ENCODE peak calls at places on chromosomes 13 and 19, in four cellular contexts. One of them, this sample, is unnamed.
A peak's percentile ranks its signal among the peaks of the same experiment; 100 is the strongest.

GRCh38 chr19:33521480-33522370 is at the start of gene PEPD:
- DNase-seq in thoracic aorta: peak; percentile 64
- DNase-seq in ELF-1: peak; percentile 95
- DNase-seq in iPS-NIHi11: peak; percentile 100
- DNase-seq in this sample: peak; percentile 82

GRCh38 chr13:112124100-112124499 is 57.2 kb downstream of the SOX1 start:
- DNase-seq in ELF-1: no peak
- DNase-seq in iPS-NIHi11: no peak
- DNase-seq in thoracic aorta: no peak
- DNase-seq in this sample: no peak

GRCh38 chr13:102484329-102484728 is 82.5 kb upstream of the FGF14 start:
- DNase-seq in ELF-1: no peak
- DNase-seq in thoracic aorta: no peak
- DNase-seq in iPS-NIHi11: no peak
- DNase-seq in this sample: no peak

GRCh38 chr19:3494559-3494958 is 5.9 kb downstream of the DOHH start:
- DNase-seq in thoracic aorta: no peak
- DNase-seq in ELF-1: no peak
- DNase-seq in iPS-NIHi11: no peak
- DNase-seq in this sample: no peak

GRCh38 chr19:32351807-32352630 is 6.6 kb downstream of the ZNF507 start:
- DNase-seq in thoracic aorta: no peak
- DNase-seq in iPS-NIHi11: no peak
- DNase-seq in ELF-1: no peak
- DNase-seq in this sample: no peak

GRCh38 chr13:35818577-35819165 is 312.5 kb downstream of the DCLK1 start:
- DNase-seq in ELF-1: no peak
- DNase-seq in iPS-NIHi11: peak; percentile 38
- DNase-seq in thoracic aorta: no peak
- DNase-seq in this sample: no peak

GRCh38 chr13:51058461-51059167 is 52.5 kb downstream of the C13orf42 start:
- DNase-seq in iPS-NIHi11: no peak
- DNase-seq in thoracic aorta: no peak
- DNase-seq in ELF-1: peak; percentile 38
- DNase-seq in this sample: no peak

GRCh38 chr19:29001922-29002247 is 211.1 kb downstream of the UQCRFS1 start:
- DNase-seq in ELF-1: no peak
- DNase-seq in iPS-NIHi11: no peak
- DNase-seq in thoracic aorta: no peak
- DNase-seq in this sample: no peak

GRCh38 chr13:113032291-113032690 is 63.3 kb downstream of the MCF2L start:
- DNase-seq in ELF-1: no peak
- DNase-seq in iPS-NIHi11: no peak
- DNase-seq in thoracic aorta: no peak
- DNase-seq in this sample: no peak

GRCh38 chr13:24006520-24007248 is 109.4 kb upstream of the C1QTNF9B start:
- DNase-seq in iPS-NIHi11: no peak
- DNase-seq in thoracic aorta: no peak
- DNase-seq in ELF-1: peak; percentile 24
- DNase-seq in this sample: no peak

GRCh38 chr13:39410089-39410901 is 192.7 kb downstream of the LHFPL6 start:
- DNase-seq in ELF-1: no peak
- DNase-seq in iPS-NIHi11: no peak
- DNase-seq in thoracic aorta: no peak
- DNase-seq in this sample: no peak

GRCh38 chr13:25902946-25903345 is 148.9 kb downstream of the SHISA2 start:
- DNase-seq in thoracic aorta: no peak
- DNase-seq in iPS-NIHi11: no peak
- DNase-seq in ELF-1: no peak
- DNase-seq in this sample: no peak

GRCh38 chr13:43284162-43284561 is 260.8 kb downstream of the DNAJC15 start:
- DNase-seq in ELF-1: no peak
- DNase-seq in iPS-NIHi11: no peak
- DNase-seq in thoracic aorta: no peak
- DNase-seq in this sample: no peak

GRCh38 chr13:72170571-72170970 is 303.6 kb upstream of the DACH1 start:
- DNase-seq in thoracic aorta: no peak
- DNase-seq in iPS-NIHi11: no peak
- DNase-seq in ELF-1: no peak
- DNase-seq in this sample: no peak

GRCh38 chr13:25301347-25302113 is at the start of gene NUP58:
- DNase-seq in thoracic aorta: peak; percentile 73
- DNase-seq in iPS-NIHi11: peak; percentile 88
- DNase-seq in ELF-1: peak; percentile 86
- DNase-seq in this sample: peak; percentile 90

GRCh38 chr13:32587014-32587773 is 942 bp downstream of the PDS5B start:
- DNase-seq in ELF-1: peak; percentile 68
- DNase-seq in thoracic aorta: peak; percentile 25
- DNase-seq in iPS-NIHi11: peak; percentile 77
- DNase-seq in this sample: peak; percentile 63

GRCh38 chr13:51767100-51767499 is 36.9 kb downstream of the DHRS12 start:
- DNase-seq in ELF-1: peak; percentile 37
- DNase-seq in thoracic aorta: no peak
- DNase-seq in iPS-NIHi11: peak; percentile 56
- DNase-seq in this sample: no peak

GRCh38 chr13:60654405-60654804 is 257.4 kb downstream of the TDRD3 start:
- DNase-seq in thoracic aorta: no peak
- DNase-seq in iPS-NIHi11: no peak
- DNase-seq in ELF-1: peak; percentile 30
- DNase-seq in this sample: no peak

This sample was measured in gastrocnemius medialis.